ENCODE peak calls at places on chromosome 16, in four cellular contexts. K, W, Q and A are unnamed samples.

GRCh38 chr16:15636392-15636873 is 6.5 kb downstream of the MARF1 start:
- DNase-seq in K (no peak), W (no peak), Q (no peak), A (no peak)

GRCh38 chr16:29663020-29663828 is at the start of gene SPN:
- DNase-seq in Q (no peak), W (no peak), K (no peak), A (peak; percentile 92)

GRCh38 chr16:87132361-87133014 is 184.7 kb downstream of the C16orf95 start:
- DNase-seq in W (no peak), K (no peak), Q (peak; percentile 73), A (no peak)

GRCh38 chr16:61210039-61210438 is 826.2 kb downstream of the CDH8 start:
- DNase-seq in K (no peak), Q (no peak), W (no peak), A (no peak)

GRCh38 chr16:83653785-83654184 is 154.0 kb upstream of the HSBP1 start:
- DNase-seq in W (no peak), Q (no peak), K (no peak), A (no peak)

GRCh38 chr16:24071990-24072389 is 184.1 kb upstream of the CACNG3 start:
- DNase-seq in W (no peak), K (no peak), Q (no peak), A (no peak)

GRCh38 chr16:89917773-89918452 is 749 bp upstream of the MC1R start:
- DNase-seq in K (peak; percentile 73), Q (peak; percentile 90), W (peak; percentile 82), A (peak; percentile 66)

GRCh38 chr16:1918312-1918889 is at the start of gene HS3ST6:
- DNase-seq in K (no peak), Q (no peak), W (peak; percentile 88), A (peak; percentile 80)

GRCh38 chr16:85902366-85903155 is 3.6 kb downstream of the IRF8 start:
- DNase-seq in W (no peak), Q (no peak), K (peak; percentile 92), A (no peak)

GRCh38 chr16:2980227-2981176 is at the start of gene PKMYT1:
- DNase-seq in Q (peak; percentile 73), W (peak; percentile 100), K (peak; percentile 61), A (peak; percentile 98)

GRCh38 chr16:9039208-9039607 is 52.2 kb upstream of the HAPSTR1 start:
- DNase-seq in W (no peak), K (no peak), Q (no peak), A (peak; percentile 43)

GRCh38 chr16:86403541-86404163 is 106.7 kb upstream of the FOXF1 start:
- DNase-seq in K (no peak), W (no peak), Q (no peak), A (no peak)

GRCh38 chr16:86931410-86931941 is 353.1 kb downstream of the FOXL1 start:
- DNase-seq in K (no peak), W (no peak), Q (no peak), A (peak; percentile 36)

GRCh38 chr16:799948-800833 is at the start of gene GNG13:
- DNase-seq in W (peak; percentile 74), K (no peak), Q (no peak), A (peak; percentile 77)

GRCh38 chr16:50166511-50167500 is 13.7 kb downstream of the TENT4B start:
- DNase-seq in Q (peak; percentile 50), W (no peak), K (no peak), A (no peak)

GRCh38 chr16:69859105-69859969 is 91.8 kb upstream of the CLEC18A start:
- DNase-seq in K (no peak), W (peak; percentile 36), Q (peak; percentile 93), A (peak; percentile 65)

GRCh38 chr16:48535831-48536599 is 74.0 kb downstream of the N4BP1 start:
- DNase-seq in Q (peak; percentile 21), K (peak; percentile 72), W (no peak), A (no peak)

GRCh38 chr16:89015271-89015859 is 38.4 kb upstream of the CBFA2T3 start:
- DNase-seq in K (no peak), W (no peak), Q (no peak), A (no peak)

GRCh38 chr16:9033125-9033830 is 58.2 kb upstream of the HAPSTR1 start:
- DNase-seq in Q (peak; percentile 76), W (peak; percentile 57), K (no peak), A (peak; percentile 36)

GRCh38 chr16:29910819-29911675 is 10.8 kb downstream of the ASPHD1 start:
- DNase-seq in K (no peak), Q (no peak), W (no peak), A (no peak)

GRCh38 chr16:75087040-75087979 is 29.3 kb downstream of the LDHD start:
- DNase-seq in K (no peak), W (peak; percentile 36), Q (peak; percentile 60), A (peak; percentile 85)

GRCh38 chr16:1363501-1364041 is 11.8 kb downstream of the GNPTG start:
- DNase-seq in K (no peak), W (peak; percentile 88), Q (peak; percentile 30), A (peak; percentile 71)

GRCh38 chr16:78448658-78449327 is 349.3 kb downstream of the WWOX start:
- DNase-seq in K (no peak), Q (no peak), W (no peak), A (no peak)

GRCh38 chr16:1333149-1333812 is at the start of gene BAIAP3:
- DNase-seq in K (no peak), W (peak; percentile 92), Q (no peak), A (peak; percentile 89)

GRCh38 chr16:14300631-14301149 is 229.6 kb downstream of the MRTFB start:
- DNase-seq in Q (peak; percentile 88), W (peak; percentile 85), K (no peak), A (peak; percentile 52)

GRCh38 chr16:82938108-82938507 is 311.3 kb downstream of the CDH13 start:
- DNase-seq in W (no peak), K (no peak), Q (no peak), A (no peak)

GRCh38 chr16:15592324-15592723 is 50.6 kb downstream of the MARF1 start:
- DNase-seq in K (no peak), Q (no peak), W (no peak), A (no peak)

GRCh38 chr16:87538160-87538559 is 45.3 kb upstream of the ZCCHC14 start:
- DNase-seq in K (no peak), Q (no peak), W (no peak), A (no peak)

GRCh38 chr16:81587626-81588160 is 143.1 kb downstream of the CMIP start:
- DNase-seq in Q (no peak), K (no peak), W (no peak), A (no peak)

GRCh38 chr16:9542165-9542755 is 450.8 kb downstream of the HAPSTR1 start:
- DNase-seq in Q (no peak), K (no peak), W (no peak), A (no peak)

GRCh38 chr16:85917012-85917411 is 18.1 kb downstream of the IRF8 start:
- DNase-seq in Q (no peak), K (no peak), W (no peak), A (no peak)

GRCh38 chr16:2494616-2495015 is 19.1 kb upstream of the ATP6V0C start:
- DNase-seq in K (no peak), W (no peak), Q (no peak), A (no peak)

DNA sequence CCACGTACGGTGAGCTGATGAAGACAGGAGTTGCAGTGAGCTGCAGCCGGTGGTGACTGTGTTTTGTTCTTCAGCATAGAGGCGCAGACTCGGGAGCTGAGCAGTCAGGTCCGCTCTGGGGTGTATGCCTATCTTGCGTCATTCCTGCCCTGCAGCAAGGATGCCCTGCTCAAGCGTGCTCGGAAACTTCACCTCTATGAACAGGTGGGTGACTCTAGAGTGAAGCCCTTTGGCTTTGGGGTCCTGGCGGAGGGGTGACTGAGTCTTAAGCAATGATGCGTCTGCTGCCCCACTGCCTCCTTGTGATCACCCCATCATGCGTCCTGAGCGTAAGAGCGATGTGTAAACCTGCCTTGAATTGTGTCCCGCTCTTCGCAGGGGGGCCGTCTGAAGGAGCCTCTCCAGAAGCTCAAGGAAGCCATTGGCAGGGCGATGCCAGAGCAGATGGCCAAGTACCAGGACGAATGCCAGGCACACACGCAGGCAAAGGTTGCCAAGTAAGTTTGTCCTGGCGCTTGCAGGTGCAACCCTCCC is 22.9 kb downstream of the UBN1 start:
- DNase-seq in Q (no peak), W (no peak), K (no peak), A (no peak)
- TF ChIP-seq NFIC in Q (no peak), W (no peak), K (no peak), A (no peak)

DNA sequence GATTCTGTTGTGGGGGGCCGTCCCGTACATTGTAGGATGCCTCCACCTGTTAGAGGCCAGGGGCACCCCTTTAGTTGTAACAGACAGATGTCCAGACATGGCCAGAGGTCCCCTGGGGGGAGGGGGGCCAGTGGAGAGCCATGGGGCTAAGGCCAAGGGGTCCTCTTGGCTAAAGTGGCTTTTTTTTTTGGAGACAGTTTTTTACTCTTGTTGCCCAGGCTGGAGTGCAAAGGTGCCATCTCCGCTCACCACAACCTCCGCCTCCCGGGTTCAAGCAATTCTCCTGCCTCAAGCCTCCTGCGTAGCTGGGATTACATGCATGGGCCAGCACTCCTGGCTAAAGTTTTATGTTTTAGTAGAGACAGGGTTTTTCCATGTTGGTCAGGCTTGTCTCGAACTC is 229.0 kb downstream of the CPPED1 start:
- DNase-seq in W (no peak), Q (no peak), K (no peak), A (no peak)
- TF ChIP-seq NFIC in W (no peak), Q (no peak), K (no peak), A (no peak)

GRCh38 chr16:63983401-63983800 is 1138.5 kb downstream of the CDH11 start:
- DNase-seq in K (no peak), W (no peak), Q (no peak), A (no peak)
- TF ChIP-seq NFIC in K (no peak), W (no peak), Q (no peak), A (no peak)

GRCh38 chr16:71971571-71971970 is 28.6 kb downstream of the PKD1L3 start:
- DNase-seq in Q (no peak), K (no peak), W (no peak), A (no peak)
- TF ChIP-seq NFIC in Q (no peak), K (no peak), W (no peak), A (no peak)

GRCh38 chr16:67243481-67243880 is 3.8 kb downstream of the FHOD1 start:
- DNase-seq in W (no peak), K (no peak), Q (no peak), A (no peak)
- TF ChIP-seq NFIC in W (no peak), K (no peak), Q (no peak), A (no peak)

GRCh38 chr16:66402591-66403230 is 24.4 kb upstream of the BEAN1 start:
- DNase-seq in W (no peak), K (no peak), Q (no peak), A (no peak)
- TF ChIP-seq NFIC in W (no peak), K (no peak), Q (no peak), A (no peak)

DNA sequence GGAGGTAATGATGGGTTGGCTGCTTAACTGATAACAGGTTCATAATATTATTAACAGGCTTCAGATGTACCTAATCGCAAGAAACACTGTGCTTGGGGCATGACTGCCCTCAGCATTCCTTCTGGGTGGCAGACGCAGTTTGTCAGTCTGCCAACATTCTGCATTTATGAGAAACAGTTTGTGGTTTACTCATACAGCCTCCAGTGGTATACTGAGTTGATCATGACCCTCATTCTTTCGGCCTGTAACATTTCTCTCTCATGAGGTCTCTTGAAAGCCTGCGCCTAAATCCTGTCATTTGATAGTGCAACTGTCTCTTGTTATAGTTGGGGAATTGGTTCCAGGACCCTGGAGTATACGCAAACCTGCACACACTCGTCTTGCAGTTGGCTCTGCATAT is 4.9 kb upstream of the RUSF1 start:
- DNase-seq in Q (no peak), K (no peak), W (no peak), A (no peak)
- TF ChIP-seq NFIC in Q (no peak), K (no peak), W (peak; percentile 82), A (no peak)